ENCODE peak calls at places on chromosomes 2 and 18, in six cellular contexts. X, B, R, E, T and Z are unnamed samples.

GRCh38 chr2:21404827-21405625 is 281.3 kb downstream of the TDRD15 start:
- DNase-seq in X (no peak), B (no peak), R (no peak), E (no peak), T (no peak), Z (no peak)

GRCh38 chr2:224709276-224709675 is 6.9 kb downstream of the CCDC195 start:
- DNase-seq in X (no peak), B (no peak), R (no peak), E (no peak), T (no peak), Z (no peak)

GRCh38 chr2:178361588-178361987 is 89.4 kb downstream of the PRKRA start:
- DNase-seq in X (no peak), B (no peak), R (no peak), E (no peak), T (no peak), Z (no peak)

GRCh38 chr2:24382363-24383021 is 22.2 kb upstream of the ITSN2 start:
- DNase-seq in X (peak), B (peak), R (peak), E (no peak), T (peak), Z (peak)

GRCh38 chr2:96773922-96774321 is 13.2 kb downstream of the CNNM4 start:
- DNase-seq in X (peak), B (peak), R (no peak), E (no peak), T (peak), Z (peak)

GRCh38 chr18:13892098-13892497 is 23.2 kb downstream of the MC2R start:
- DNase-seq in X (no peak), B (no peak), R (no peak), E (no peak), T (no peak), Z (no peak)

GRCh38 chr2:279366-279765 is 8.5 kb downstream of the ALKAL2 start:
- DNase-seq in X (no peak), B (no peak), R (no peak), E (no peak), T (no peak), Z (no peak)

GRCh38 chr2:136058951-136059530 is 58.9 kb downstream of the CXCR4 start:
- DNase-seq in X (no peak), B (no peak), R (no peak), E (no peak), T (no peak), Z (no peak)

GRCh38 chr2:15223887-15224286 is 337.2 kb downstream of the NBAS start:
- DNase-seq in X (no peak), B (no peak), R (peak), E (no peak), T (no peak), Z (no peak)

GRCh38 chr18:76619342-76620315 is 124.6 kb upstream of the ZNF516 start:
- DNase-seq in X (peak), B (no peak), R (no peak), E (no peak), T (no peak), Z (no peak)

GRCh38 chr2:32627441-32627900 is 379 bp upstream of the TTC27 start:
- DNase-seq in X (no peak), B (peak), R (peak), E (no peak), T (no peak), Z (peak)

GRCh38 chr2:152532241-152532640 is 185.0 kb downstream of the PRPF40A start:
- DNase-seq in X (no peak), B (no peak), R (no peak), E (no peak), T (no peak), Z (no peak)

GRCh38 chr2:172434821-172435607 is 7.6 kb downstream of the ITGA6 start:
- DNase-seq in X (peak), B (no peak), R (no peak), E (no peak), T (no peak), Z (no peak)

GRCh38 chr2:234873828-234874173 is 78.0 kb upstream of the SH3BP4 start:
- DNase-seq in X (no peak), B (no peak), R (peak), E (no peak), T (no peak), Z (no peak)

GRCh38 chr2:161722547-161723503 is 98.6 kb downstream of the SLC4A10 start:
- DNase-seq in X (no peak), B (no peak), R (no peak), E (no peak), T (no peak), Z (no peak)

GRCh38 chr2:80499095-80499494 is 194.5 kb upstream of the LRRTM1 start:
- DNase-seq in X (no peak), B (no peak), R (peak), E (no peak), T (no peak), Z (no peak)

GRCh38 chr18:2906522-2907458 is 60.0 kb downstream of the EMILIN2 start:
- DNase-seq in X (no peak), B (peak), R (no peak), E (no peak), T (peak), Z (peak)

GRCh38 chr2:68594674-68595492 is 48.5 kb upstream of the PROKR1 start:
- DNase-seq in X (no peak), B (peak), R (peak), E (no peak), T (no peak), Z (peak)

GRCh38 chr2:54676656-54677055 is 46.8 kb upstream of the EML6 start:
- DNase-seq in X (no peak), B (no peak), R (peak), E (no peak), T (no peak), Z (no peak)

GRCh38 chr2:96315400-96316071 is 9.6 kb upstream of the ITPRIPL1 start:
- DNase-seq in X (no peak), B (peak), R (peak), E (no peak), T (no peak), Z (no peak)

GRCh38 chr2:239211391-239212094 is 189.3 kb downstream of the HDAC4 start:
- DNase-seq in X (no peak), B (no peak), R (no peak), E (no peak), T (no peak), Z (no peak)

GRCh38 chr2:176192351-176192750 is 3.9 kb downstream of the HOXD1 start:
- DNase-seq in X (no peak), B (no peak), R (no peak), E (no peak), T (no peak), Z (no peak)

GRCh38 chr18:58668897-58669296 is 2.4 kb upstream of the MALT1 start:
- DNase-seq in X (no peak), B (no peak), R (peak), E (no peak), T (no peak), Z (no peak)

GRCh38 chr2:186617186-186617585 is 27.3 kb downstream of the ITGAV start:
- DNase-seq in X (no peak), B (no peak), R (no peak), E (no peak), T (no peak), Z (no peak)

GRCh38 chr2:220044383-220044782 is 417.0 kb downstream of the SLC4A3 start:
- DNase-seq in X (no peak), B (no peak), R (no peak), E (no peak), T (no peak), Z (no peak)

GRCh38 chr2:75200140-75200985 is 1.0 kb upstream of the TACR1 start:
- DNase-seq in X (peak), B (no peak), R (peak), E (peak), T (no peak), Z (peak)

GRCh38 chr2:16223481-16224177 is 283.3 kb downstream of the MYCN start:
- DNase-seq in X (no peak), B (no peak), R (no peak), E (no peak), T (no peak), Z (no peak)